ENCODE peak calls at places on chromosomes 6 and 20, in six cellular contexts. L is iPS DF 6.9, K is heart right ventricle, Q is AG09309, C is A549, W is neural progenitor cell. M is an unnamed sample.

GRCh38 chr6:13045676-13046075 is 282.7 kb downstream of the TBC1D7 start:
- DNase-seq in K (no peak), Q (no peak), W (no peak), C (no peak), L (no peak), M (no peak)

GRCh38 chr20:15637971-15638754 is 935.1 kb downstream of the KIF16B start:
- DNase-seq in C (no peak), W (peak), Q (no peak), K (no peak), L (no peak), M (no peak)

GRCh38 chr6:52981215-52981910 is 13.7 kb downstream of the GSTA4 start:
- DNase-seq in W (no peak), C (no peak), K (no peak), Q (no peak), L (no peak), M (no peak)

GRCh38 chr6:100335999-100336398 is 128.7 kb downstream of the SIM1 start:
- DNase-seq in L (no peak), K (no peak), W (no peak), Q (no peak), C (no peak), M (no peak)

GRCh38 chr20:22789661-22790060 is 205.3 kb upstream of the FOXA2 start:
- DNase-seq in K (no peak), C (no peak), W (no peak), L (no peak), Q (no peak), M (no peak)

GRCh38 chr6:40376113-40376650 is 211.0 kb downstream of the LRFN2 start:
- DNase-seq in K (no peak), L (no peak), Q (no peak), W (no peak), C (no peak), M (no peak)

GRCh38 chr6:117776441-117776840 is 101.2 kb downstream of the NUS1 start:
- DNase-seq in Q (peak), L (no peak), C (no peak), K (no peak), W (no peak), M (no peak)

GRCh38 chr6:11631008-11631407 is 93.5 kb downstream of the TMEM170B start:
- DNase-seq in L (no peak), W (no peak), Q (no peak), K (no peak), C (no peak), M (no peak)

GRCh38 chr6:35449287-35449881 is 2.8 kb upstream of the FANCE start:
- DNase-seq in W (peak), C (peak), K (no peak), L (no peak), Q (no peak), M (no peak)

GRCh38 chr6:44289726-44290125 is 19.5 kb downstream of the TMEM151B start:
- DNase-seq in Q (no peak), K (no peak), W (no peak), L (no peak), C (no peak), M (no peak)

GRCh38 chr6:71268710-71269437 is 19.7 kb upstream of the OGFRL1 start:
- DNase-seq in Q (no peak), K (no peak), W (no peak), C (no peak), L (no peak), M (no peak)

DNA sequence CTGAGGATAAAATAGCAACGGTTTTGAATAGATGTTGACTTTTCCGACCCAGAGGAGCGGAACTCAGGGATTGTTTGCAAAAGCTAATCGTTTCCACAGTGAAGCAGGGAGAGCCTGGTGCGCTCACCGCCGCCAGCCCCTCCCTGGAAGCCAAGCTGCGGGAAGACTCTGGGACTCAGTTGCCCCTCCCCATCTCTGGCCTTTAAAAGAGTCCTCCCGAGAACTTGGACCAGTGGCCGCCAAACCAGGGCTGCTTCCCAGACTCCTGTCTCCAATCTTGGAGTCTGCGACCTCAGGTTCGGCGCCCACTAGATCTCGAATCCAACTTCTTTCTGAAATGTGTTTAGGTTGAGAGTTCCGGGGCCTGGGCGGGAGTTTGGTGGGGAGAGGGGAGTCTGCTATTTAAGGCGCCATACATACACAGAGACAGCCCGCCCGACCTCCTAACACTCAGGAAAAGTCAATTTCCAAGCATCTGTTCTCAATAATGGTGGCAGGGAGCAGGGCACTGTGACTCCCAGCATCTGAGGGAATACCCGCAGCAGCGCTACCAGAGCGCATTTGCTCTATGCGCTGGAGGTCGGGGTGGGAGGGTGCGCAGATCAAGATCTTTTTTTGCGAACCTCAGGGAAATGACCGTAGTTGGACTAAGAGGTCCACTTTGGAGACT is 812 bp upstream of the GRIK2 start:
- DNase-seq in K (no peak), Q (no peak), W (no peak), L (no peak), C (no peak), M (no peak)
- H3K4me3 ChIP-seq in K (peak), Q (peak), W (peak), L (peak), C (peak), M (peak)

DNA sequence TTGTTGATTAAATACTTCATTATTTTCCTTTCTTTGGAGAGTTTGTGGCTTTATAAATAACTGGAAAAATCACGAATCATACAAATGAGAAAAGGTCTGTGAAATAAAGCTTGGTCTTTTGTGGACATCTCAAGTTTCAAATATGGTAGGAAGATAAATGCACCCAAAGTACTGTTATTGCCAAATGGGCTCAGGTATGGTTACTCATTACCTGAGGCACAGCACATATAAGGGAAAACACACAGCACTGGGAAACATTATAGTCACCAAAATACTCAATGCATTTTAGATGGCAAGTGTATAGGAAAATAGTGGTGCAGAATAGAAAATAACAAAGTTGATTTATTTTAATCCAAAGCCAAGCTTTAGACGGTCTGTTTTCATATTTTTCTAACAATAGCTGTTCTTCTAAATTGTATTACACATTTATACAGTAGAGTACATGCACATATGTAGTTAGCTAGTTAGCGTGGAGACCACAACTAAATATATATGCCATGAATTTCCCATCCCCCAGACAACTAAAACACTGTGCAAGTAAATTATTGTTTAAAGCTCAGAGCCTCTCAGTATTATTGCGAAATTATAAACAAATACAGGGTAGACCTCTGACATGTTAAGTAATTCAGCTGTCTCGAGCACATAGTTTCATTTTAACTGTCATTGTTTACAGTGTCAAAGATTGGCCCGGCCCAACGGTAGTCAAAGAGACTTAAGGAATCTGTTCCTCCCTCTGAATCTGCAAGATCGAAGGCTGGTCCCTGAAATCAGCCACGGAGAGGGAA is 335.9 kb downstream of the SYNE1 start:
- DNase-seq in K (no peak), L (no peak), W (no peak), C (no peak), Q (no peak), M (no peak)
- H3K4me3 ChIP-seq in K (peak), L (peak), W (peak), C (peak), Q (peak), M (peak)

GRCh38 chr20:48360338-48360698 is 467.5 kb downstream of the PREX1 start:
- DNase-seq in W (no peak), L (no peak), K (no peak), C (no peak), Q (no peak), M (no peak)
- H3K4me3 ChIP-seq in W (no peak), L (no peak), K (no peak), C (no peak), Q (no peak), M (no peak)

GRCh38 chr6:25034477-25034876 is 98.7 kb upstream of the RIPOR2 start:
- DNase-seq in Q (no peak), C (no peak), K (no peak), W (no peak), L (no peak), M (no peak)

GRCh38 chr6:25032964-25033363 is 97.2 kb upstream of the RIPOR2 start:
- DNase-seq in C (no peak), W (no peak), L (no peak), Q (no peak), K (no peak), M (no peak)

GRCh38 chr6:25036461-25036860 is 100.7 kb upstream of the RIPOR2 start:
- DNase-seq in C (no peak), L (no peak), Q (no peak), W (no peak), K (no peak), M (no peak)

GRCh38 chr6:25038300-25038699 is 102.5 kb upstream of the RIPOR2 start:
- DNase-seq in C (no peak), K (no peak), W (no peak), Q (no peak), L (no peak), M (no peak)

GRCh38 chr6:25035451-25036435 is 100.0 kb upstream of the RIPOR2 start:
- DNase-seq in L (no peak), C (no peak), K (no peak), Q (no peak), W (no peak), M (no peak)
- H3K4me3 ChIP-seq in L (no peak), C (no peak), K (no peak), Q (no peak), W (no peak), M (no peak)

DNA sequence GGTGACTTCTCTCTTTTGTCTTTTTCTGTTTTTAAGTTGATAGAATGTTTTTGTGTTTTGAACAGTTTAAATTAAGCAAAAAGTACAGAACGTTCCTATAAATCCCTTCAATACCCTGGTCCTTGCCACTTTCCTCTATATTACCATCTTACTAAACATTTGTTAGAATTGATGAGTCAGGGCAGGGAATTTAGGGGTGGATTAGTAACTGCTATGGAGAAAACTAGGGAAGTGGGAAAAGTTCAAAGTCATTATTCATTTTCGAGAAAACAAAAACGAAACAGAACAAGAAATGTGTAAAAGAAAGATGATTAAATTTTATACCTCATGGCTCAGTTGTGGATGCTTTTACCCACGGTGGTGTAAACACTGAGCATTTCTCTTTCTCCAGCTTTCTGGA is 240.4 kb upstream of the SULF2 start:
- DNase-seq in K (no peak), C (no peak), W (no peak), Q (no peak), L (no peak), M (no peak)
- H3K4me3 ChIP-seq in K (no peak), C (no peak), W (no peak), Q (no peak), L (no peak), M (peak)

DNA sequence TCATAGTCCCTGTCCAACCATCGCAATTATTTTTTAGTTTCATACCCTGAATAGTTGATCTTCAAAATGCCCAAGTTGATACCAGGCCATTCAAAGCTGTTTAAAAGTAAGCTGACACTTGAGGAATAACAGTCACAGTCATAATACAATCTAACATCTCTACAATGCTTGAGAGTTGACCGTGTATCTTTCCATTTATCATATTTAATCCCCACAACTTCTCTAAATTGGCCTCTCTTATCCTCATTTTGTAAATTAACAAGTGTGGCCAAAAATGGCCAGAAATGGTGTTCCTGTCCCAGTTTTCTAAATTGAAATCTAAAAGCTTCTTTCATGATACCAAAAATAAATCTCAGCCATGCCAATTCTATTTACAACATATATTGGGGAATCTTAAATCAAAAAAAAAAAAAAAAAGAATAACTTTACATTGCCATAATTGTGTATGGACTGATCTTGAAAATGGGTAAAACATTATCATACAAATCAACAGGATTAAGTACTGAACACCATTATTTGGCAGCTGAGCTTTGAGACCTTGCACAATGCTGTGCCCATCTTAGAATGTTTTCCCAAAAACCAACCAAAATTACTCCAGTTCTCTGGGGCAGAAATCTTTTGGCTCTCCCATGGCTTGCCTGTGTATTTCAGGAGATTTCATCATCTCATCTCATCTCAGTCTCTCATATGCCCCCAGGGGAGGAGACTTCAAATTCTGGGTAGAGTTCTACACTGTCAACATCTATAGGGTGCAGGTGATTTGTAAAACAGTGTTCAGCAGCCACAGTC is 448.7 kb upstream of the JARID2 start:
- DNase-seq in C (no peak), W (no peak), Q (peak), L (no peak), K (no peak), M (no peak)
- H3K4me3 ChIP-seq in C (no peak), W (no peak), Q (no peak), L (no peak), K (no peak), M (no peak)

GRCh38 chr6:169859401-169859977 is 108.1 kb downstream of the ERMARD start:
- DNase-seq in K (no peak), C (no peak), W (no peak), Q (no peak), L (no peak), M (no peak)

GRCh38 chr6:169859978-169860703 is 108.7 kb downstream of the ERMARD start:
- DNase-seq in Q (no peak), L (no peak), W (no peak), K (peak), C (no peak), M (no peak)

GRCh38 chr6:169858293-169858934 is 107.0 kb downstream of the ERMARD start:
- DNase-seq in W (no peak), C (no peak), Q (no peak), L (no peak), K (no peak), M (no peak)

GRCh38 chr6:169858935-169859351 is 107.5 kb downstream of the ERMARD start:
- DNase-seq in K (no peak), W (no peak), C (no peak), Q (no peak), L (no peak), M (no peak)

DNA sequence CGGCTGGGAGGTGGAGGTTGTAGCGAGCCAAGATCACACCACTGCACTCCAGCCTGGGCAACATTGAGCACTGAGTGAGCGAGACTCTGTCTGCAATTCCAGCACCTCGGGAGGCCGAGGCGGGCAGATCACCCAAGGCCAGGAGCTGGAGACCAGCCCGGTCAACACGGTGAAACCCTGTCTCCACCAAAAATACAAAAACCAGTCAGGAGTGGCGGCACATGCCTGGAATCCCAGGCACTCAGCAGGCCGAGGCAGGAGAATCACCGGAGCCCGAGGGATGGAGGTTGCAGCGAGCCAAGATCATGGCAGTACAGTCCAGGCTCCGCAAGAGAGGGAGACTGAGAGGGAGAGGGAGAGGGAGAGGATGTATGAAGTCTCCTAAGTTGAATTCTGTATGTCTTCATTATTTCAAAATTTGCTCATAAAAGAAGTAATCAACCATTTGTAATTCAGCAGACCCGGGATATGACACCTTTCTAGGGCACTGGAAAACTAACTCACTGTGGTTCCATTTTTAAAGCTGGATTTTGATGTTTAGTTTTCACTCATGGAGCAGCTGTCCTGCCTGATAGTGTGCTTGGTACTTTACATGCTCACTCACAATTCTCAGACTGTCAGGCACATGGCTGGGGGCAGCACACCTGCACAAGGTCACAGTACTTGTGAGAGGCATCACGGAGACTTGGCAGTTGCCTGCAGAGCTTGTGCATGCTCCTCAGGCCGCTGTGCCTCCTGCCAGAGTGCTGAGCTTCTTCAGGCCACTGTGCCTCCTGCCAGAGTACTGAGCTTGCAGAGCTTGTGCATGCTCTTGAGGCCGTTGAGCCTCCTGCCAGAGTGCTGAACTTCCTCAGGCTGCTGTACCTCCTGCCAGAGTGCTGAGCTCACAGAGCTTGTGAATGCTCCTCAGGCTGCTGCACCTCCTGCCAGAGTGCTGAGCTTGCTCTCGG is 106.2 kb downstream of the ERMARD start:
- DNase-seq in L (no peak), C (no peak), K (no peak), W (no peak), Q (no peak), M (no peak)
- H3K4me3 ChIP-seq in L (no peak), C (no peak), K (no peak), W (no peak), Q (no peak), M (no peak)

DNA sequence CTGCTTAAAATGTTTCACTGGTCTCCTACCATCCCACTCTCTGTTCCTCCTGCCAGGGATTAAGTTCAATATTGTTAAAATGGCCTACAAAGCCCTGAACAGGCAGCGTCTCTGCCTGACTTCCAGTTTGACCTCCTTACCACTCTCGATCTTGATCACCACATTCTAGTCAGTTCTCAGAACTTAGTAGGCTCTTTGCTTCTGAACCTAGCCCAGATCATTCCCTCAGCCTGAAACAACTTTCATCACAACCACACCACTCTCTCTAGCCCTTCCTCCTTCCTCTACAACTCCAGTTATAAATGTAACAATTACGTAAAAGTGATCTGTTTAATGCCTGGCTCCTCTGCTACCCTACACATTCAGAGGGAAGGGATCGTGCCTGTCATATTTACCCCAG is 53.3 kb downstream of the ATG5 start:
- DNase-seq in W (no peak), C (no peak), Q (no peak), L (no peak), K (no peak), M (no peak)
- H3K4me3 ChIP-seq in W (no peak), C (no peak), Q (no peak), L (no peak), K (no peak), M (no peak)

DNA sequence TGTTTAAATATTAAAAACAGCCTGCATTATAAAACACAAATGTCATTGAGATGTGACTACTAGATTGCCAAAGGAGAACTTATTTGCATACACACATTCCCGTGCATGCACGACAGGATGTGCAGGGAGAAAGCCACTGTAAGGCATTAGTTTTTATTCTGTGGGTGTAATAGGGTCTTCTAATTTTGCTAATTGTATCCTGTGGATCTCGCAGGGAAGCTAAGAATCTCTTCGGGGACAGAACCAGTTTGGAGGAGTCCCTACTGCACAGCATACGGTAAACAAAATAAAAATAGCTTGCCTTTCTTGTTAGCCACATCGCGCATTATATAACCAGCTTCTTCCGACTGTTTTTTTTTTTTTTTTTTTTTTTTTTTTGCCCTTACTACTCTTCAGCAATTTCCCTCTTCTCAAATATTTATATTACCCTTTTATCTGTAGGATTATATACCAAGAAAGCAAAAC is 2.0 kb downstream of the ATXN1 start:
- DNase-seq in L (no peak), C (no peak), K (no peak), Q (no peak), W (peak), M (no peak)
- H3K4me3 ChIP-seq in L (peak), C (peak), K (peak), Q (peak), W (peak), M (peak)